ENCODE peak calls at places on chromosome 17, in five cellular contexts. Y is mammary epithelial cell, J is GM23248, R is fibroblast of lung, B is uterus. U is an unnamed sample. For H3K4me1, the result is how much of the 10 kb centered on the place peaks cover.

GRCh38 chr17:83055911-83056582 is 23.4 kb upstream of the METRNL start:
- DNase-seq in Y (peak), J (peak), R (peak), B (peak), U (peak)

GRCh38 chr17:5912927-5913565 is 157.1 kb upstream of the WSCD1 start:
- DNase-seq in Y (no peak), J (no peak), R (no peak), B (no peak), U (no peak)

GRCh38 chr17:40608061-40608581 is 39.5 kb downstream of the SMARCE1 start:
- DNase-seq in Y (no peak), J (no peak), R (no peak), B (no peak), U (no peak)

GRCh38 chr17:12422632-12423031 is 243.1 kb upstream of the MYOCD start:
- DNase-seq in Y (no peak), J (no peak), R (no peak), B (peak), U (no peak)

GRCh38 chr17:61402073-61402541 is 2.5 kb downstream of the TBX2 start:
- DNase-seq in Y (no peak), J (no peak), R (no peak), B (no peak), U (no peak)

GRCh38 chr17:67970783-67971182 is 25.5 kb downstream of the C17orf58 start:
- DNase-seq in Y (no peak), J (no peak), R (no peak), B (no peak), U (no peak)

GRCh38 chr17:5533486-5534315 is 47.3 kb downstream of the MIS12 start:
- DNase-seq in Y (no peak), J (no peak), R (peak), B (no peak), U (no peak)

GRCh38 chr17:83053779-83054451 is 25.5 kb upstream of the METRNL start:
- DNase-seq in Y (no peak), J (no peak), R (no peak), B (peak), U (no peak)

GRCh38 chr17:4643676-4644075 is 2.2 kb upstream of the ALOX15 start:
- DNase-seq in Y (no peak), J (no peak), R (no peak), B (no peak), U (no peak)

GRCh38 chr17:77327566-77328463 is 187.0 kb downstream of the SEC14L1 start:
- DNase-seq in Y (no peak), J (no peak), R (no peak), B (no peak), U (no peak)

GRCh38 chr17:28533091-28533670 is 19.2 kb downstream of the UNC119 start:
- DNase-seq in Y (peak), J (peak), R (no peak), B (no peak), U (no peak)

GRCh38 chr17:17808706-17809432 is 27.9 kb downstream of the SREBF1 start:
- DNase-seq in Y (peak), J (peak), R (peak), B (no peak), U (peak)

GRCh38 chr17:3535253-3535995 is 22.2 kb downstream of the TRPV3 start:
- DNase-seq in Y (peak), J (peak), R (peak), B (no peak), U (peak)

GRCh38 chr17:40695874-40696472 is 7.6 kb downstream of the KRT24 start:
- DNase-seq in Y (no peak), J (no peak), R (no peak), B (no peak), U (no peak)

GRCh38 chr17:36221187-36221586 is 10.3 kb downstream of the CCL4L2 start:
- DNase-seq in Y (no peak), J (no peak), R (no peak), B (no peak), U (no peak)

GRCh38 chr17:13589658-13590057 is 12.1 kb downstream of the HS3ST3A1 start:
- DNase-seq in Y (no peak), J (no peak), R (no peak), B (no peak), U (no peak)
- H3K4me1 ChIP-seq in Y (under half), J (half or more), R (under half), B (under half), U (under half)

GRCh38 chr17:79785017-79785899 is 7.3 kb downstream of the CBX2 start:
- DNase-seq in Y (no peak), J (no peak), R (no peak), B (no peak), U (no peak)

GRCh38 chr17:79785900-79786810 is 8.2 kb downstream of the CBX2 start:
- DNase-seq in Y (no peak), J (no peak), R (no peak), B (no peak), U (no peak)

GRCh38 chr17:79781691-79782575 is 4.0 kb downstream of the CBX2 start:
- DNase-seq in Y (no peak), J (no peak), R (no peak), B (no peak), U (no peak)

GRCh38 chr17:79783891-79784290 is 5.9 kb downstream of the CBX2 start:
- DNase-seq in Y (no peak), J (no peak), R (no peak), B (no peak), U (no peak)

DNA sequence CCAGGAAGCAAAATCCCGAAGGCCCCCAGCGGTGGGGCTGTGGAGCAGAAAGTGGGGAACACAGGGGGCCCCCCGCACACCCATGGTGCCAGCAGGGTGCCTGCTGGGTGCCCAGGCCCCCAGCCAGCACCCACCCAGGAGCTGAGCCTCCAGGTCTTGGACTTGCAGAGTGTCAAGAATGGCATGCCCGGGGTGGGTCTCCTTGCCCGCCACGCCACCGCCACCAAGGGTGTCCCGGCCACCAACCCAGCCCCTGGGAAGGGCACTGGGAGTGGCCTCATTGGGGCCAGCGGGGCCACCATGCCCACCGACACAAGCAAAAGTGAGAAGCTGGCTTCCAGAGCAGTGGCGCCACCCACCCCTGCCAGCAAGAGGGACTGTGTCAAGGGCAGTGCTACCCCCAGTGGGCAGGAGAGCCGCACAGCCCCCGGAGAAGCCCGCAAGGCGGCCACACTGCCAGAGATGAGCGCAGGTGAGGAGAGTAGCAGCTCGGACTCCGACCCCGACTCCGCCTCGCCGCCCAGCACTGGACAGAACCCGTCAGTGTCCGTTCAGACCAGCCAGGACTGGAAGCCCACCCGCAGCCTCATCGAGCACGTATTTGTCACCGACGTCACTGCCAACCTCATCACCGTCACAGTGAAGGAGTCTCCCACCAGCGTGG is 6.5 kb downstream of the CBX2 start:
- DNase-seq in Y (no peak), J (no peak), R (no peak), B (no peak), U (no peak)
- H3K4me1 ChIP-seq in Y (under half), J (under half), R (under half), B (under half), U (under half)

GRCh38 chr17:72514888-72515287 is 394.1 kb downstream of the SOX9 start:
- DNase-seq in Y (no peak), J (peak), R (peak), B (no peak), U (no peak)

GRCh38 chr17:72515291-72516065 is 394.7 kb downstream of the SOX9 start:
- DNase-seq in Y (no peak), J (peak), R (peak), B (no peak), U (no peak)

GRCh38 chr17:72516772-72517399 is 396.1 kb downstream of the SOX9 start:
- DNase-seq in Y (no peak), J (peak), R (peak), B (no peak), U (no peak)

GRCh38 chr17:72512649-72513556 is 392.1 kb downstream of the SOX9 start:
- DNase-seq in Y (no peak), J (no peak), R (no peak), B (no peak), U (no peak)

GRCh38 chr17:72514321-72514861 is 393.6 kb downstream of the SOX9 start:
- DNase-seq in Y (no peak), J (no peak), R (peak), B (no peak), U (no peak)
- H3K4me1 ChIP-seq in Y (under half), J (under half), R (under half), B (under half), U (under half)

GRCh38 chr17:48373130-48373844 is 56.7 kb downstream of the SKAP1 start:
- DNase-seq in Y (no peak), J (no peak), R (no peak), B (no peak), U (no peak)

GRCh38 chr17:48376926-48377325 is 53.1 kb downstream of the SKAP1 start:
- DNase-seq in Y (no peak), J (no peak), R (no peak), B (no peak), U (no peak)

GRCh38 chr17:48373882-48374281 is 56.1 kb downstream of the SKAP1 start:
- DNase-seq in Y (no peak), J (no peak), R (no peak), B (no peak), U (no peak)

GRCh38 chr17:48375356-48375755 is 54.7 kb downstream of the SKAP1 start:
- DNase-seq in Y (peak), J (peak), R (peak), B (no peak), U (peak)

GRCh38 chr17:48374650-48375230 is 55.3 kb downstream of the SKAP1 start:
- DNase-seq in Y (peak), J (peak), R (no peak), B (no peak), U (peak)
- H3K4me1 ChIP-seq in Y (under half), J (under half), R (under half), B (under half), U (under half)

DNA sequence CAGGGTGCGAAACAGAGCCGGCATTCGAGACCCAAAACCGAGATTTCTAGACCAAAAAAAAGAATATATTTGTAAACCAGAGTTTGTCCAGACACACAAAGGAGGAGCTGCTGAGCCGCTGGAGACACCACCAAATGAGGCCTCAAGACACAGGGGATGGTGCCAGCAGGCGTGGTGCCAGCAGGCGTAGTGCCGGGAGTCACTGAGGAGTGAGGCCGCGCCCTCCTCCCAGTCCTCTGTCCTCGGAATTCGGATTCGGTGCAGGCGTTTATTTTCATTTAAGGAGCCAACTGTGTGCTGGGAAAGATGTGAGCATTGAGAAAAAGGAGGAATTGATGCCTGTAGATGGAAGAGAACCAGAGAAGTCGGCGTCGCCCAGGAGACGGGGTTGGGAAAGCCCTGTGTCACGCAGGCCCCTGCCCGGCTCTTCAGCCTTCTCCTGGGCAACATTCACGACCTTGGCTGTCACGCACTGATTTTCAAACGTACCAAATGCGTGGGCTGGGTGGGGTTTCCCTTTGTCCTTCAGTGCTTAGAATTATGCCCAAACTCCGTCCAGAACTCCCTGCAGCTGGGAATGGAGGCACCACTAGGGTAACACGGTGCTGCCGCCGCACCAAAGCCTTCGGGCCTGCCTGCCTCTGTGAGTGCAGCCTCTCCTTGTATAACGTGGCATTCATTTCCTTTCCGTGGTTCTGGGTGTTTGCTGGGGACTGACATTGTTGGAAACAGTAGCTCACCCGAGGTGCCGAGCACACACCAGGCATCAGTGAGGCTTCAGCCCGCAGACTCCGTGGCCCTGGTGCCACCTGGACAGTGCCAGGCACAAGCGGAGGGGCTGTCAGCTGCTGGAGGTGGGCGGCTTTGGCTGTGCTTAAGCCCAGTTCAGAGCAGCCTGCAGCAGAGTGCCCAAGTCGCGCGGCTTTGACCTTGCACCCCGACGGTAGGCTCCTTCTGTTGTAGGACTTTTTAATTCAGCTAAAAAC is 49.0 kb upstream of the CHMP6 start:
- DNase-seq in Y (no peak), J (peak), R (peak), B (peak), U (no peak)
- H3K4me1 ChIP-seq in Y (under half), J (under half), R (under half), B (under half), U (under half)

GRCh38 chr17:14225153-14226004 is 11.3 kb downstream of the CDRT15 start:
- DNase-seq in Y (no peak), J (no peak), R (no peak), B (no peak), U (no peak)

GRCh38 chr17:14227052-14227451 is 9.6 kb downstream of the CDRT15 start:
- DNase-seq in Y (no peak), J (no peak), R (no peak), B (no peak), U (no peak)

DNA sequence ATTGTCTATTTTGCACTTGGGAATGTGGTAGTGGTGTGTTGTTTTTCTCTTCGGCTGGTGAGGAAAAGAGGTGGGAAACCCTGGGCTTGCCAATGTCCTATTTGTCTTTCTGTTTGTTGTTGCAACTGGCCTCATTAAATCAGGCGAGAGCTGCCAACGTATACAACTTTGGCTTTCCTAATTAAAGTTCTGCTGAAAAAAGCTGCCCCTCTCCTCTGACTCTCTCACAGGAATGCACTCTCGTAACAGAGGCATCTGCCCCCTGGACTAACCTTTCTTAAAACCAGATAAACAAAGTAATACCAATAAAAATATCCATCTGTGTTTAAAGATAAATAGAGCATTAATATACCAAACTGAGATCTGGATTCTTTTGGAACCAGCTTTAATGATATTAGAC is 7.8 kb downstream of the CDRT15 start:
- DNase-seq in Y (no peak), J (peak), R (no peak), B (no peak), U (peak)
- H3K4me1 ChIP-seq in Y (under half), J (under half), R (under half), B (under half), U (under half)

DNA sequence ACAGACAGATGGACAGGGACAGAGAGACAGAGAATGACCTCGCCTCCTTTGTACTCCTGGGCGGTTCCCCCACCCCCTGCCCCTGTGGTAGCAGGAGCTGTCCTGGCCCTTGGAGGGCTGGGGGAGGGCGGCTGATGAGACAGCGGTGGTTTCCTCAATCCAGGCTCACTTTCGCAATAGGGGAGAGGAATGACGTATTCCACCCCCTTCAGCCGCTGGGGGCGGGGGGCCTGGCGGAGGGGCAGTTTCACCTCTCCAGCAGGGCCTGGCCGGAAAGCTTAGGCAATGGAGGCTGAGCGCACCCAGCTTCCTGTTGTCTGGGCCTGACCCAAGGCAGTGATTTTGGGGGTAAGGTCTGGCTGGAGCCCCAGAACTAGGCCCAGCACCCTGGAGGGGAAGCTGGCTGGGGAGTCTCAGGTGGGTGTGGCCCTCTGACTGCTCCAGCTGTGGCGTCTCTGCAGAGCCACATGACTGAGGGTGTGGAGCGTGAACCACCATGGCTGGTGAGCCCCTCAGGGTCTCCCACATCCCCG is 7.4 kb downstream of the FMNL1 start:
- DNase-seq in Y (peak), J (peak), R (peak), B (peak), U (peak)
- H3K4me1 ChIP-seq in Y (half or more), J (under half), R (under half), B (under half), U (under half)

GRCh38 chr17:79124513-79125209 is 50.0 kb downstream of the ENGASE start:
- DNase-seq in Y (no peak), J (no peak), R (no peak), B (no peak), U (no peak)

GRCh38 chr17:79123988-79124387 is 49.4 kb downstream of the ENGASE start:
- DNase-seq in Y (no peak), J (no peak), R (no peak), B (no peak), U (no peak)

GRCh38 chr17:79125503-79125902 is 50.9 kb downstream of the ENGASE start:
- DNase-seq in Y (no peak), J (no peak), R (no peak), B (no peak), U (no peak)

GRCh38 chr17:79127534-79128135 is 53.0 kb downstream of the ENGASE start:
- DNase-seq in Y (no peak), J (no peak), R (no peak), B (no peak), U (no peak)

DNA sequence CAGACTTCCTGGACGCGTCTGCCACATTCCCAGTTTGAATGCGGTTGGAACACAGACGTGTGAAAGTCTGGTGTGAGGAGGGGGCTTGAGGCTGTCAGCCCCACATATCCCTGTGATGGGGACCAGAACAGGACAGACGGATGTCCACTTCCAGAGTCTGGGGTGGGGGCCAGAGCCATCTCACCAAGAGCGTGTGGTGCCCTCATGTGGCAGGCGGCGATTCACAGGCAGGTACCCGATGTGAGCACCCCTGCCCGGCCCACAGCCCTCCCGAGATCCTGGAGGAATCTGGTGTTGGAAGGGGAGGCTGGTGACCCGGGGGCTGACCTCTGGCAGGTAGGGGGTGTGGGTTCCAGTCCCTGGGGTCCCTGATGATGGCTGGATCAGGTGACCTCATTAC is 51.5 kb downstream of the ENGASE start:
- DNase-seq in Y (no peak), J (no peak), R (no peak), B (no peak), U (no peak)
- H3K4me1 ChIP-seq in Y (under half), J (under half), R (under half), B (under half), U (under half)

U was measured in mesenchymal stem cell.